ENCODE peak calls at places on chromosomes 3 and 15, in four cellular contexts. S is breast epithelium, M is foreskin fibroblast, P is K562. A is an unnamed sample.

GRCh38 chr3:61563614-61564404 is 2.4 kb downstream of the PTPRG start:
- DNase-seq in S (no peak), M (peak; percentile 52), P (no peak), A (no peak)

GRCh38 chr3:65996605-65997004 is 42.1 kb downstream of the MAGI1 start:
- DNase-seq in S (no peak), M (no peak), P (no peak), A (no peak)

GRCh38 chr15:52283281-52283680 is 12.3 kb downstream of the MYO5C start:
- DNase-seq in S (no peak), M (no peak), P (no peak), A (no peak)

GRCh38 chr3:52705438-52705687 is 228 bp downstream of the GLT8D1 start:
- DNase-seq in S (peak; percentile 56), M (no peak), P (no peak), A (no peak)

GRCh38 chr3:66379565-66379964 is 121.3 kb downstream of the LRIG1 start:
- DNase-seq in S (no peak), M (no peak), P (no peak), A (no peak)

GRCh38 chr15:99954361-99955180 is 221.3 kb upstream of the LYSMD4 start:
- DNase-seq in S (no peak), M (peak; percentile 7), P (no peak), A (peak; percentile 10)

GRCh38 chr15:38562278-38562677 is 2.3 kb downstream of the RASGRP1 start:
- DNase-seq in S (no peak), M (no peak), P (no peak), A (no peak)

GRCh38 chr15:74906193-74906449 is 530 bp downstream of the FAM219B start:
- DNase-seq in S (no peak), M (peak; percentile 59), P (peak; percentile 47), A (no peak)

GRCh38 chr3:129412542-129413198 is 15.8 kb downstream of the EFCAB12 start:
- DNase-seq in S (peak; percentile 15), M (peak; percentile 47), P (no peak), A (no peak)

DNA sequence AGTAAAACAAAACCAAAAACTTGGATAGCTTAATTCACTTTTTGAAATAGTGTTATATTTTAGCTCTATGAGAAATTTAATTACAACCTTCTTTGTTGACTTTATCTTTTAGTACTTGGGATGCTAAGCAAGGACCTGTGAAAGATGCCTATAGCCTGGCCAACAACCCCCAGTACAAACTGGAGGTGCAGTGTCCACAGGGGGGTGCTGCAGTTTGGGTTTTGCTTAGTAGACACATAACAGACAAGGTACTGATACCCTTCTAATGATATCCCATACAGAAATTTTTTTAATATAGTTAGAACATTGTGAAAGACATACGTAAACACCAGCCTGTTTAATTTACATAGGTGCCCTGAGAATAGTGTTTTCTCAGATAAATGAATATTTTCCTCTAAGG is 35.3 kb downstream of the CAPN7 start:
- DNase-seq in S (no peak), M (no peak), P (peak; percentile 69), A (peak; percentile 38)
- TF ChIP-seq CTCF in S (no peak), M (peak; percentile 26), P (peak; percentile 75), A (peak; percentile 34)

GRCh38 chr3:18442743-18443669 is 17.9 kb upstream of the SATB1 start:
- DNase-seq in S (no peak), M (no peak), P (no peak), A (no peak)
- H3K4me3 ChIP-seq in S (peak overlapping the region; percentile 60), M (peak overlapping the region; percentile 54), P (no peak overlapping the region), A (no peak overlapping the region)

GRCh38 chr3:22089284-22089683 is 338.3 kb upstream of the ZNF385D start:
- DNase-seq in S (no peak), M (peak; percentile 37), P (peak; percentile 1), A (peak; percentile 35)
- TF ChIP-seq CTCF in S (no peak), M (peak; percentile 28), P (peak; percentile 37), A (peak; percentile 54)

DNA sequence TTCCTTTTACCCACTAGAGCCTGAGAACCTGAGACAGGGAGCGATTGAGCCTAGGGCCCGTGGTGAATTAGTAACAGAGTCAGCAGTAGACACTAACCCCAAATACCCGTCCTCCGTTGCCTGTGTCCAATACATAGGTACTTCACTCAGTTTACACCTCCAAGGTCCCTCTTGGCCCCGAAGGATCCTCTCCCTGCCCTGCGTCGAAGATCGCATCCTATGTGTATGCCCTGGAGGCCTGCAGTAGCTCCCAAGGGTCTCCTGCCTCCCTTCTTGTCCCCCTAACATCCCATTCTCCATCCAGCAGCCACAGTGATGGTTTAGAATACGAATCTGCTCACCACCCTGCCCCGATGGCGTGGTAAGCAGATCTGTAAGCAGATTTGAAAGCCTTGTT is 67.0 kb downstream of the ISG20 start:
- DNase-seq in S (no peak), M (no peak), P (no peak), A (no peak)
- H3K4me3 ChIP-seq in S (peak overlapping the region; percentile 50), M (peak overlapping the region; percentile 48), P (no peak overlapping the region), A (no peak overlapping the region)